ENCODE peak calls at places on chromosomes 1 and 21, in seven cellular contexts. One of them, this sample, is unnamed.
A peak's percentile ranks its signal among the peaks of the same experiment; 100 is the strongest.

GRCh38 chr1:203126866-203127671 is 457 bp upstream of the ADORA1 start:
- DNase-seq in AG09309: no peak
- DNase-seq in neural progenitor cell: no peak
- DNase-seq in cardiac muscle cell: peak; percentile 27
- DNase-seq in stomach: no peak
- DNase-seq in fibroblast of mammary gland: no peak
- DNase-seq in A549: no peak
- DNase-seq in this sample: no peak

GRCh38 chr1:55172687-55173086 is 42.5 kb downstream of the USP24 start:
- DNase-seq in neural progenitor cell: no peak
- DNase-seq in AG09309: no peak
- DNase-seq in fibroblast of mammary gland: no peak
- DNase-seq in stomach: no peak
- DNase-seq in A549: no peak
- DNase-seq in cardiac muscle cell: no peak
- DNase-seq in this sample: no peak

GRCh38 chr1:96651517-96651916 is 70.1 kb upstream of the PTBP2 start:
- DNase-seq in fibroblast of mammary gland: no peak
- DNase-seq in A549: no peak
- DNase-seq in stomach: no peak
- DNase-seq in AG09309: no peak
- DNase-seq in neural progenitor cell: peak; percentile 7
- DNase-seq in cardiac muscle cell: no peak
- DNase-seq in this sample: no peak

GRCh38 chr1:27719286-27720251 is 6.2 kb upstream of the FAM76A start:
- DNase-seq in cardiac muscle cell: peak; percentile 24
- DNase-seq in neural progenitor cell: no peak
- DNase-seq in fibroblast of mammary gland: peak; percentile 17
- DNase-seq in stomach: no peak
- DNase-seq in AG09309: no peak
- DNase-seq in A549: no peak
- DNase-seq in this sample: no peak

GRCh38 chr1:90550616-90551406 is 166.3 kb downstream of the BARHL2 start:
- DNase-seq in A549: no peak
- DNase-seq in fibroblast of mammary gland: no peak
- DNase-seq in cardiac muscle cell: no peak
- DNase-seq in neural progenitor cell: peak; percentile 59
- DNase-seq in AG09309: no peak
- DNase-seq in stomach: no peak
- DNase-seq in this sample: no peak

GRCh38 chr1:53130878-53131589 is 11.4 kb downstream of the SLC1A7 start:
- DNase-seq in AG09309: no peak
- DNase-seq in A549: no peak
- DNase-seq in neural progenitor cell: no peak
- DNase-seq in stomach: no peak
- DNase-seq in cardiac muscle cell: no peak
- DNase-seq in fibroblast of mammary gland: no peak
- DNase-seq in this sample: no peak

GRCh38 chr21:38060533-38060932 is 144.3 kb upstream of the KCNJ6 start:
- DNase-seq in cardiac muscle cell: no peak
- DNase-seq in fibroblast of mammary gland: no peak
- DNase-seq in stomach: no peak
- DNase-seq in A549: no peak
- DNase-seq in neural progenitor cell: no peak
- DNase-seq in AG09309: no peak
- DNase-seq in this sample: no peak

GRCh38 chr1:61157420-61157987 is 75.1 kb downstream of the NFIA start:
- DNase-seq in fibroblast of mammary gland: peak; percentile 87
- DNase-seq in AG09309: peak; percentile 78
- DNase-seq in cardiac muscle cell: peak; percentile 93
- DNase-seq in stomach: no peak
- DNase-seq in neural progenitor cell: no peak
- DNase-seq in A549: no peak
- DNase-seq in this sample: no peak

GRCh38 chr1:42730002-42730401 is 10.0 kb downstream of the CLDN19 start:
- DNase-seq in neural progenitor cell: no peak
- DNase-seq in stomach: no peak
- DNase-seq in A549: no peak
- DNase-seq in AG09309: no peak
- DNase-seq in cardiac muscle cell: no peak
- DNase-seq in fibroblast of mammary gland: no peak
- DNase-seq in this sample: no peak

GRCh38 chr1:42732126-42732680 is 7.8 kb downstream of the CLDN19 start:
- DNase-seq in neural progenitor cell: no peak
- DNase-seq in stomach: no peak
- DNase-seq in AG09309: no peak
- DNase-seq in fibroblast of mammary gland: peak; percentile 77
- DNase-seq in cardiac muscle cell: peak; percentile 34
- DNase-seq in A549: no peak
- DNase-seq in this sample: no peak

GRCh38 chr1:42733415-42734200 is 6.4 kb downstream of the CLDN19 start:
- DNase-seq in cardiac muscle cell: no peak
- DNase-seq in neural progenitor cell: no peak
- DNase-seq in fibroblast of mammary gland: no peak
- DNase-seq in AG09309: no peak
- DNase-seq in stomach: no peak
- DNase-seq in A549: no peak
- DNase-seq in this sample: no peak

GRCh38 chr1:42734201-42735035 is 5.6 kb downstream of the CLDN19 start:
- DNase-seq in fibroblast of mammary gland: no peak
- DNase-seq in stomach: no peak
- DNase-seq in A549: no peak
- DNase-seq in AG09309: no peak
- DNase-seq in cardiac muscle cell: no peak
- DNase-seq in neural progenitor cell: no peak
- DNase-seq in this sample: no peak

GRCh38 chr1:42730988-42731387 is 9.0 kb downstream of the CLDN19 start:
- DNase-seq in fibroblast of mammary gland: peak; percentile 14
- DNase-seq in AG09309: no peak
- DNase-seq in stomach: no peak
- DNase-seq in cardiac muscle cell: no peak
- DNase-seq in A549: no peak
- DNase-seq in neural progenitor cell: no peak
- DNase-seq in this sample: no peak
- TF ChIP-seq CTCF in fibroblast of mammary gland: no peak
- TF ChIP-seq CTCF in AG09309: no peak
- TF ChIP-seq CTCF in stomach: no peak
- TF ChIP-seq CTCF in cardiac muscle cell: no peak
- TF ChIP-seq CTCF in A549: peak; percentile 18
- TF ChIP-seq CTCF in neural progenitor cell: peak; percentile 22
- TF ChIP-seq CTCF in this sample: peak; percentile 10

DNA sequence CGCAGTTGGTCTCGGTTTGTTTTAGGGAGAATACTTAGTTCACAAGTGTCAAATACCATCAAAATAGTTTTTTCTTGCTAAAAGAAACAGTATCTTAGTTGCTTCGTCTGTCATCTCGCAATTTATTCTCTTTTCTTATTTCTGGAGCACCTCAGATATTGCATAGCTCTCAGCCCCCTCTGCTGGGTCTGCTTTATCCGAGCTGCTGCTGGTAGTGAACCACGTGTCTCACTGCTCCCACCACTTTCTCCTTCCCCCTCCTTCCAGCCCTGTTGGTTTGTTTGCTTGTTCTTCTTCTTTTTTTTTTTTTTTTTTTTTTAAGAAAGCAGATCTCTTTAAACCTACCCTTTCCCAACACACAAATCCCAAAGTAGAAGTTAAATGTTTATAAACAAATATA is 170.8 kb downstream of the EDEM3 start:
- DNase-seq in fibroblast of mammary gland: no peak
- DNase-seq in neural progenitor cell: peak; percentile 29
- DNase-seq in AG09309: no peak
- DNase-seq in cardiac muscle cell: peak; percentile 17
- DNase-seq in A549: no peak
- DNase-seq in stomach: no peak
- DNase-seq in this sample: no peak
- TF ChIP-seq CTCF in fibroblast of mammary gland: no peak
- TF ChIP-seq CTCF in neural progenitor cell: peak; percentile 8
- TF ChIP-seq CTCF in AG09309: no peak
- TF ChIP-seq CTCF in cardiac muscle cell: no peak
- TF ChIP-seq CTCF in A549: no peak
- TF ChIP-seq CTCF in stomach: no peak
- TF ChIP-seq CTCF in this sample: no peak

GRCh38 chr1:46465981-46466476 is 23.6 kb upstream of the DMBX1 start:
- DNase-seq in AG09309: no peak
- DNase-seq in A549: no peak
- DNase-seq in fibroblast of mammary gland: no peak
- DNase-seq in cardiac muscle cell: no peak
- DNase-seq in stomach: no peak
- DNase-seq in neural progenitor cell: no peak
- DNase-seq in this sample: no peak

GRCh38 chr1:46467183-46467504 is 22.5 kb upstream of the DMBX1 start:
- DNase-seq in A549: no peak
- DNase-seq in cardiac muscle cell: no peak
- DNase-seq in stomach: no peak
- DNase-seq in fibroblast of mammary gland: no peak
- DNase-seq in AG09309: no peak
- DNase-seq in neural progenitor cell: peak; percentile 44
- DNase-seq in this sample: no peak

GRCh38 chr1:46469846-46470245 is 19.8 kb upstream of the DMBX1 start:
- DNase-seq in cardiac muscle cell: no peak
- DNase-seq in A549: no peak
- DNase-seq in fibroblast of mammary gland: no peak
- DNase-seq in stomach: no peak
- DNase-seq in neural progenitor cell: peak; percentile 64
- DNase-seq in AG09309: no peak
- DNase-seq in this sample: no peak

GRCh38 chr1:46464013-46464548 is 25.6 kb upstream of the DMBX1 start:
- DNase-seq in fibroblast of mammary gland: no peak
- DNase-seq in cardiac muscle cell: no peak
- DNase-seq in A549: no peak
- DNase-seq in neural progenitor cell: no peak
- DNase-seq in AG09309: no peak
- DNase-seq in stomach: no peak
- DNase-seq in this sample: no peak

DNA sequence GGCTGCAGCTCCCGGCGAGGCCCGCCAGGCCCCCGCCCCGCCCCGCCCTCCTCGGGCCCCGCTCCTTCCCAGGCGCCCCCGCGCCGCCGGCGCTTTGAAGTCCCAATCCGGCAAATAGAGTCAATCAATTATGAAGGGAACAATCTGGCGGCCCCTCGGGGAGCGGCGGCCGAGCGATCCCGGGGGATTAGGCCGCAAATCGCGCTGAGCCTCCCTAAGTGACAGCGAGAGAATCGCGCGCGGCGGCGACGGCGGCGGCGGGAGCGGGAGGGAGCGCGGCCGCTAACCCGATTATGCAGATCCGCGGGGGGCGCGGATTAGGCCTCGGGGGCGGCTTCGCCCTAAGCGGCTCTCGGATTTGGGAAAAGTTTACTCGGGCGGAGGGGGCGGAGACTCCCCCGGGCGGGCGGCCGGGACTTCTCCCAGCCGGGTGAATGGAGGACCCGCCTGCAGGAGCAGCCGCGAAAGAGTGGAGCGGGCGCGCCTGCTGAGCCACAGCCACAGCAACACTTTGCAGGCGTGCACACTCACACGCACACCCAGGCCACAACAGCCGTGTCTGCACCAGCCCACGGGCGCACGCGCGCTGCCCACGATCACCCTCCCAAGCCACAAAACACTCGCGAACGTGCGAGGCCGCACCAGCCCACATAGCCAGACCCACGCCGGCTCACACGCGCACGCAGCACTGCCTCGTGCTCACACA is 23.0 kb upstream of the DMBX1 start:
- DNase-seq in cardiac muscle cell: no peak
- DNase-seq in neural progenitor cell: peak; percentile 99
- DNase-seq in stomach: peak; percentile 28
- DNase-seq in fibroblast of mammary gland: no peak
- DNase-seq in A549: peak; percentile 18
- DNase-seq in AG09309: no peak
- DNase-seq in this sample: no peak
- TF ChIP-seq CTCF in cardiac muscle cell: no peak
- TF ChIP-seq CTCF in neural progenitor cell: no peak
- TF ChIP-seq CTCF in stomach: no peak
- TF ChIP-seq CTCF in fibroblast of mammary gland: no peak
- TF ChIP-seq CTCF in A549: no peak
- TF ChIP-seq CTCF in AG09309: no peak
- TF ChIP-seq CTCF in this sample: no peak

DNA sequence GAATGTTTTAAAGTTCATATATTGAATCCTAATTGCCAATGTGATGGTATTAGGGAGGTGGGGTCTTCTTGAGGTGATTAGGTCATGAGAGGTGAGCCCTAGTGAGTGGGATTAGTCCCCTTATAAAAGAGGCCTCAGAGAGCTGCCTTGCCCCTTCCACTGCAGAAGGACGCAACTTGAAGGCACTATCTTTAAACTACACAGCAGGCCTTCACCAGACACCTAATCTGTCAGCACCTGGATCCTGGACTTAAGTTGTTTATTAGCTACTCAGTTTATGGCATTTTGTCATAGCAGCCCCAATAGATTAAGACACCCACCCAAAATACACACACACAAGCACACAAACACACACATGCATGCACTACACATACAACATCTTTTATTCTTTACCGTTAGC is 61.4 kb downstream of the DAB1 start:
- DNase-seq in stomach: no peak
- DNase-seq in fibroblast of mammary gland: no peak
- DNase-seq in AG09309: no peak
- DNase-seq in A549: no peak
- DNase-seq in neural progenitor cell: no peak
- DNase-seq in cardiac muscle cell: no peak
- DNase-seq in this sample: no peak
- TF ChIP-seq CTCF in stomach: no peak
- TF ChIP-seq CTCF in fibroblast of mammary gland: no peak
- TF ChIP-seq CTCF in AG09309: no peak
- TF ChIP-seq CTCF in A549: no peak
- TF ChIP-seq CTCF in neural progenitor cell: no peak
- TF ChIP-seq CTCF in cardiac muscle cell: no peak
- TF ChIP-seq CTCF in this sample: no peak

This sample was measured in GM10248.